ENCODE peak calls at places on chromosomes 11 and 22, in five cellular contexts. F is GM12878, W is A549, B is HepG2, D is K562. K is an unnamed sample.

GRCh38 chr22:37739000-37739399 is 42.2 kb downstream of the TRIOBP start:
- DNase-seq in W (no peak), B (no peak), F (no peak), D (no peak), K (no peak)

GRCh38 chr11:17596310-17596669 is 49.2 kb downstream of the OTOG start:
- DNase-seq in F (no peak), B (no peak), W (no peak), D (no peak), K (peak)

GRCh38 chr11:112881461-112881860 is 79.8 kb upstream of the NCAM1 start:
- DNase-seq in W (peak), D (peak), F (no peak), B (no peak), K (peak)

GRCh38 chr11:82976786-82977185 is 75.2 kb downstream of the DDIAS start:
- DNase-seq in W (no peak), D (no peak), B (no peak), F (no peak), K (no peak)

GRCh38 chr11:64103377-64103985 is 62.4 kb downstream of the MACROD1 start:
- DNase-seq in W (no peak), D (no peak), B (no peak), F (no peak), K (no peak)

GRCh38 chr11:112748713-112749481 is 212.3 kb upstream of the NCAM1 start:
- DNase-seq in D (no peak), B (no peak), W (no peak), F (no peak), K (no peak)

GRCh38 chr11:122360875-122361274 is 244.9 kb upstream of the BLID start:
- DNase-seq in W (no peak), D (no peak), B (no peak), F (no peak), K (no peak)

GRCh38 chr11:85810521-85810870 is 445 bp downstream of the SYTL2 start:
- DNase-seq in B (no peak), F (no peak), W (no peak), D (no peak), K (peak)

GRCh38 chr11:81674211-81674610 is 1059.5 kb downstream of the FAM181B start:
- DNase-seq in B (no peak), F (no peak), D (no peak), W (no peak), K (no peak)

GRCh38 chr11:44565008-44565745 is at the start of gene CD82:
- DNase-seq in B (peak), F (peak), W (peak), D (peak), K (peak)

GRCh38 chr11:104784684-104785460 is 113.4 kb downstream of the CASP12 start:
- DNase-seq in B (no peak), D (no peak), W (no peak), F (no peak), K (no peak)

GRCh38 chr11:14905104-14906033 is 13.3 kb upstream of the CYP2R1 start:
- DNase-seq in W (peak), B (no peak), F (no peak), D (no peak), K (peak)

GRCh38 chr11:64809781-64810241 is 540 bp downstream of the MEN1 start:
- DNase-seq in D (peak), F (no peak), W (peak), B (no peak), K (peak)

GRCh38 chr11:119529936-119530335 is 107.0 kb upstream of the THY1 start:
- DNase-seq in B (no peak), F (no peak), D (no peak), W (no peak), K (no peak)

GRCh38 chr11:93209476-93209875 is 11.7 kb upstream of the SLC36A4 start:
- DNase-seq in W (no peak), B (no peak), F (no peak), D (no peak), K (no peak)

GRCh38 chr11:114169321-114169749 is 109.8 kb downstream of the ZBTB16 start:
- DNase-seq in W (no peak), F (no peak), D (no peak), B (no peak), K (no peak)

GRCh38 chr11:94647926-94648325 is 80.8 kb downstream of the PIWIL4 start:
- DNase-seq in W (no peak), B (no peak), D (no peak), F (no peak), K (no peak)

GRCh38 chr11:19539861-19540260 is 172.8 kb upstream of the NAV2 start:
- DNase-seq in W (no peak), B (no peak), D (no peak), F (no peak), K (no peak)

GRCh38 chr11:6022954-6023353 is 7.6 kb downstream of the OR56A1 start:
- DNase-seq in W (peak), B (peak), D (peak), F (peak), K (no peak)

GRCh38 chr11:120067361-120068113 is 70.4 kb downstream of the TRIM29 start:
- DNase-seq in B (no peak), F (no peak), D (no peak), W (no peak), K (no peak)

GRCh38 chr11:117316197-117316961 is at the start of gene BACE1:
- DNase-seq in D (no peak), W (peak), F (no peak), B (peak), K (peak)

GRCh38 chr11:12276831-12277475 is 100.4 kb upstream of the PARVA start:
- DNase-seq in D (no peak), W (no peak), F (no peak), B (no peak), K (no peak)

GRCh38 chr22:22591348-22592299 is 32.6 kb upstream of the PRAME start:
- DNase-seq in F (no peak), D (peak), B (no peak), W (no peak), K (no peak)

GRCh38 chr11:33475999-33476398 is 218.8 kb downstream of the HIPK3 start:
- DNase-seq in F (no peak), D (no peak), W (no peak), B (peak), K (no peak)

GRCh38 chr11:121466063-121466794 is 13.5 kb upstream of the SORL1-AS1 start:
- DNase-seq in D (peak), F (no peak), B (peak), W (peak), K (peak)

GRCh38 chr11:9574556-9574805 is 1.0 kb downstream of the WEE1 start:
- DNase-seq in D (no peak), W (no peak), F (no peak), B (no peak), K (peak)

GRCh38 chr11:76456571-76456970 is 11.8 kb downstream of the EMSY start:
- DNase-seq in W (no peak), D (no peak), B (no peak), F (no peak), K (no peak)

GRCh38 chr11:77633856-77634425 is 3.7 kb downstream of the CLNS1A start:
- DNase-seq in B (no peak), W (no peak), D (no peak), F (no peak), K (no peak)

GRCh38 chr22:46758867-46759290 is 3.6 kb upstream of the TBC1D22A start:
- DNase-seq in D (peak), B (peak), F (no peak), W (peak), K (peak)

GRCh38 chr22:40410731-40411505 is 40.5 kb downstream of the SGSM3 start:
- DNase-seq in F (no peak), W (no peak), B (no peak), D (no peak), K (no peak)

GRCh38 chr11:85123752-85124231 is 503.4 kb downstream of the DLG2 start:
- DNase-seq in F (peak), W (no peak), B (no peak), D (no peak), K (no peak)

GRCh38 chr11:44016129-44016528 is 31.7 kb upstream of the ACCSL start:
- DNase-seq in F (no peak), B (no peak), D (no peak), W (no peak), K (no peak)

GRCh38 chr11:36594316-36594989 is at the start of gene IFTAP:
- DNase-seq in W (peak), B (peak), F (no peak), D (peak), K (peak)

GRCh38 chr11:6315811-6316425 is 4.4 kb downstream of the CAVIN3 start:
- DNase-seq in W (peak), B (peak), F (no peak), D (peak), K (peak)

GRCh38 chr22:42371112-42371900 is 60.9 kb downstream of the NFAM1 start:
- DNase-seq in B (no peak), D (no peak), W (no peak), F (no peak), K (no peak)

GRCh38 chr11:14109742-14110141 is 147.2 kb downstream of the SPON1 start:
- DNase-seq in F (no peak), W (no peak), B (no peak), D (no peak), K (no peak)

GRCh38 chr11:34266090-34266912 is 91.5 kb downstream of the ABTB2 start:
- DNase-seq in D (no peak), F (no peak), W (no peak), B (no peak), K (no peak)

GRCh38 chr11:74696932-74697687 is 34.1 kb downstream of the CHRDL2 start:
- DNase-seq in W (peak), D (peak), F (no peak), B (peak), K (peak)

DNA sequence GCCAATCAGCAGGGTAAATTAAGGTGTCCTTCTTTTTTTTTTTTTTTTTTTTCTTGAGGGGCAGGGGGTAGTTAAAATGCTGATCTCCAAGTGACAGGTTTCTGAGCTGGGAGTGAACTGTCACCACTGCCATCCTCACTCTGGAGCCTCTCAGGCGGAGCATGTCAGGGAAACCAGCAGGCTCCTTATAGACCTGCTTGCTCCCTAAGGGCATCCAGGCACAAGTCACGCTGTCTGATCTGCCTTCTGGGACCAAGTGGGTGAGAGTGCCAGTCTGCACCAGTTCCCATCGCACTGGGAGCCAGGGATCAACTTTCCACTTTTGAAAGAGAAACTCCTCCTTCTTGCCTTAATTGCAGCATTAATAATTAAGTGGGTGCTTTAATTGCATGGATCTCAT is 537.9 kb upstream of the CADM1 start:
- DNase-seq in F (no peak), W (no peak), B (no peak), D (no peak), K (no peak)
- TF ChIP-seq ESRRA in F (no peak), W (no peak), B (no peak), D (no peak), K (no peak)

GRCh38 chr11:67024966-67025365 is 2.0 kb downstream of the SYT12 start:
- DNase-seq in F (no peak), W (no peak), D (no peak), B (no peak), K (no peak)

GRCh38 chr11:67023957-67024353 is 1.0 kb downstream of the SYT12 start:
- DNase-seq in D (no peak), F (no peak), B (no peak), W (no peak), K (no peak)

GRCh38 chr11:67025750-67026149 is 2.8 kb downstream of the SYT12 start:
- DNase-seq in W (no peak), B (no peak), F (no peak), D (no peak), K (no peak)

GRCh38 chr11:67022961-67023956 is at the start of gene SYT12:
- DNase-seq in F (no peak), D (no peak), W (peak), B (no peak), K (peak)

GRCh38 chr11:67024410-67024809 is 1.5 kb downstream of the SYT12 start:
- DNase-seq in D (no peak), F (no peak), W (no peak), B (no peak), K (no peak)
- TF ChIP-seq USF2 in D (no peak), F (no peak), W (no peak), B (no peak), K (no peak)

DNA sequence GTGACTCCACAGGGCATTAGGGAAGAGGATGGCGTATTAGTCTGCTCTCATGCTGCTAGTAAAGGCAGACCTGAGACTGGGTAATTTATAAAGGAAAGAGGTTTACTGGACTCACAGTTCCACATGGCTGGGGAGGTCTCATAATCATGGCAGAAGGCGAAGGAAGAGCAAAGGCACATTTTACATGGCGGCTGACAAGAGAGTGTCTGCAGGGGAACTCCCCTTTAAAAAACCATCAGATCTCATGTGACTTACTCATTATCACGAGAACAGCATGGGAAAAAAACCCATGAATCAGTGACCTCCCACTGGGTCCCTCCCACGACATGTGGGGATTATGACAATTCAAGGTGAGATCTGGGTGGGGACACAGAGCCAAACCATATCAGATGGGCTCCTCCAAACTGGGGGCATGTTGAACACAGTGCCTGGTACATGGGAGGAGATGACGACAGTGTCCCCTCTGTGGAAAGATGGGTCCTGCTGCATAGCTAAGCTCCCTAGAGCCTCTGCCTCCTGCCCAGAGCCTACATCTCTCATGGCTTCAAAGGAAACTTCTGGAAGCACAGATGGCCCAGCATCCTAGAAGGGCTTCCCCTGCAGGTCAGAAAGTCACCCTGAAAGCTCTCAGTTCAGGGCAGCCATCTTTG is 46.1 kb downstream of the MYEOV start:
- DNase-seq in W (no peak), D (no peak), F (no peak), B (no peak), K (no peak)
- TF ChIP-seq ESRRA in W (no peak), D (no peak), F (no peak), B (no peak), K (no peak)

GRCh38 chr11:108931168-108931567 is 266.3 kb downstream of the DDX10 start:
- DNase-seq in W (no peak), D (no peak), F (no peak), B (no peak), K (no peak)

GRCh38 chr11:108923413-108923812 is 258.5 kb downstream of the DDX10 start:
- DNase-seq in B (no peak), F (no peak), W (no peak), D (no peak), K (no peak)

GRCh38 chr11:108929241-108929640 is 264.4 kb downstream of the DDX10 start:
- DNase-seq in F (no peak), W (peak), D (no peak), B (peak), K (no peak)

GRCh38 chr11:108926522-108927380 is 261.9 kb downstream of the DDX10 start:
- DNase-seq in D (no peak), W (no peak), B (no peak), F (no peak), K (no peak)

DNA sequence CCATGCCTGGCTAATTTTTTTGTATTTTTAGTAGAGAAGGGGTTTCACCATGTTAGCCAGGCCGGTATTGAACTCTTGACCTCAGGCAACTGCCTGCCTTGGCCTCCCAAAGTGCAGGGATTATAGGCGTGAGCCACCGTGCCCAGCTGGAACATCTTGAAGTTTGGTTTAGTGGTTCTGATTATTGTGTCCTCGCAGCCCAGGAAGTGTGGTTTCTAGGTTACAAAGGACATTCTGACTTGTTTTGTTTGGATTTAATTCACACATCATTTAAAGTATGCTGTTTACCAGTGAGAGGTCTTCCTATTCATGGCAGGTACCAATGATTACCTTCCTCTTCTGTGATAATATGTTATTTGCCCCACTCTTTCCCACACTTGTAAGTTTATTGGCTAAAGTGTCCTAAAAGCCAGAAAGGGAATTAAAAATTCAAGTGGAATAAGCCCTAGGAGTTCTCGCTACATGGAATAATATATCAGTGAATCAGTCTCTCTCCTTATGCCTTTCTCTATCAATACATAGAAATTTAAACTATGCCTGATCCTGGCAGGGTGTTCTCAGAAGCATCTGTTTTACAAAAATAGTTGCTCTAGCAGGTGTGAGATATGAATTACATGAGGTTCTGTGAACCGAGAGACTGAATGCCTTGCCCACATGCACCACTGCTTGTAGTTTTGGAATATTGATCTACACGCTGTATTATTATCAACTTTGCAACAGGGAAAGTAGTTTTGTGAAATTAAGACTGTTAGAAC is 263.1 kb downstream of the DDX10 start:
- DNase-seq in W (no peak), F (no peak), D (no peak), B (no peak), K (no peak)
- TF ChIP-seq USF2 in W (no peak), F (no peak), D (no peak), B (no peak), K (no peak)

GRCh38 chr22:49205401-49205800 is 622.3 kb downstream of the BRD1 start:
- DNase-seq in B (no peak), D (no peak), F (no peak), W (no peak), K (peak)

GRCh38 chr22:49206281-49206680 is 621.4 kb downstream of the BRD1 start:
- DNase-seq in F (no peak), B (no peak), W (no peak), D (no peak), K (no peak)

GRCh38 chr22:49208768-49209252 is 618.9 kb downstream of the BRD1 start:
- DNase-seq in B (no peak), W (no peak), F (no peak), D (peak), K (peak)

GRCh38 chr22:49208003-49208402 is 619.7 kb downstream of the BRD1 start:
- DNase-seq in D (no peak), B (no peak), F (no peak), W (no peak), K (peak)

DNA sequence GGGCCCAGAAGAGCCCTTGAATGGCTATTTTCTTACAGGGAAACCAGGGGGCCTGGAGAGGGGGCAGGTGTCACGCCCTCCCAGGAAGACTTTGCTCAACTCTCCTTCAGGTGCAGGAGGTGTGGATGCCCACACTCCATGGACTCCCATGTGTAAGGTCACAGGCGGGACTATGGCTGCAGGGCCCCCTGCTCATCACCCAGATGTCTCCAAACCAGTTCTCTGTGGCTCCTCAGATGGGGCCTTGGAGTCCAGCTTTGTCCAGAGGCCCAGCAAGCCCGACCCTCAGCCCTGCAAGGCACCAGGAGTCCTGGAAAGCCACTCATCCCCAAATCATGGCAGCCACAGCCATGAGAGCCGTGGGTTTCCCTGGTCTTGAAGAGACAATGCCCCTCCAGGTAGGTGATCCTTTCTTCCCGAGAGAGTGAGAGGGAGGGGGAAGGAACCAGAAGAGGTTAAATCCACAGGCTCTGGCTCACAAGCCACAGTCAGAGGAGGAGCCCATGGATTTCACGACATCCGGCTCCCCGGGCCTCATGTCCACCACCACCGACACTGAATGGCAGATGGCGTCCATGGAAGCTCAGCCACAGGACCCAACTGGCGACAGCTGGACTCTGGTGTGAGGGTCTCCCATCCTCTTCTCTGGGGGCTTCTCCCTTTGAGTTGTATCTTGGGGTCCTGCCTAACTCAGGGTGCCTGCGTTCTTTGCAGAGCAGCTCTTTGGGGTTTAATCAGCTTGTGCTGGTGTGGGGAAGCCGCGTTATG is 620.5 kb downstream of the BRD1 start:
- DNase-seq in W (no peak), F (no peak), D (no peak), B (no peak), K (peak)
- TF ChIP-seq ESRRA in W (no peak), F (no peak), D (no peak), B (no peak), K (no peak)

GRCh38 chr22:36106910-36107309 is 53.6 kb downstream of the APOL3 start:
- DNase-seq in B (no peak), W (no peak), D (no peak), F (no peak), K (no peak)

GRCh38 chr22:36103891-36104290 is 56.7 kb downstream of the APOL3 start:
- DNase-seq in B (no peak), W (no peak), F (no peak), D (no peak), K (no peak)

GRCh38 chr22:36104435-36104834 is 56.1 kb downstream of the APOL3 start:
- DNase-seq in W (no peak), F (no peak), B (no peak), D (peak), K (peak)

GRCh38 chr22:36102995-36103394 is 57.6 kb downstream of the APOL3 start:
- DNase-seq in D (no peak), F (peak), B (no peak), W (no peak), K (no peak)

GRCh38 chr22:36104988-36105387 is 55.6 kb downstream of the APOL3 start:
- DNase-seq in F (no peak), B (no peak), D (no peak), W (no peak), K (no peak)
- TF ChIP-seq USF2 in F (no peak), B (no peak), D (no peak), W (no peak), K (no peak)

GRCh38 chr11:61361237-61361636 is 445 bp downstream of the CYB561A3 start:
- DNase-seq in B (no peak), W (no peak), F (no peak), D (peak), K (no peak)
- TF ChIP-seq ESRRA in B (no peak), W (no peak), F (no peak), D (no peak), K (no peak)